ENCODE peak calls at places on chromosomes 6 and 20, in eight cellular contexts. One of them, this sample, is unnamed.
A peak's percentile ranks its signal among the peaks of the same experiment; 100 is the strongest.

GRCh38 chr6:110053395-110054240 is 75.5 kb downstream of the GPR6 start:
- DNase-seq in HepG2: peak; percentile 36
- DNase-seq in K562: peak; percentile 41
- DNase-seq in WTC11: no peak
- DNase-seq in neural progenitor cell: peak; percentile 82
- DNase-seq in lower leg skin: no peak
- DNase-seq in hepatocyte: peak; percentile 76
- DNase-seq in colonic mucosa: no peak
- DNase-seq in this sample: peak; percentile 44

GRCh38 chr20:51731771-51732453 is 36.3 kb downstream of the ATP9A start:
- DNase-seq in hepatocyte: peak; percentile 34
- DNase-seq in HepG2: no peak
- DNase-seq in lower leg skin: no peak
- DNase-seq in K562: peak; percentile 2
- DNase-seq in neural progenitor cell: no peak
- DNase-seq in colonic mucosa: no peak
- DNase-seq in WTC11: no peak
- DNase-seq in this sample: no peak

GRCh38 chr6:146127447-146128215 is 98.8 kb downstream of the GRM1 start:
- DNase-seq in K562: no peak
- DNase-seq in lower leg skin: no peak
- DNase-seq in WTC11: no peak
- DNase-seq in neural progenitor cell: no peak
- DNase-seq in hepatocyte: no peak
- DNase-seq in HepG2: no peak
- DNase-seq in colonic mucosa: no peak
- DNase-seq in this sample: no peak

GRCh38 chr6:162245831-162246230 is 481.7 kb downstream of the PRKN start:
- DNase-seq in neural progenitor cell: no peak
- DNase-seq in HepG2: peak; percentile 13
- DNase-seq in lower leg skin: no peak
- DNase-seq in WTC11: no peak
- DNase-seq in colonic mucosa: no peak
- DNase-seq in hepatocyte: no peak
- DNase-seq in K562: no peak
- DNase-seq in this sample: no peak

GRCh38 chr6:448296-449056 is 56.9 kb downstream of the IRF4 start:
- DNase-seq in neural progenitor cell: no peak
- DNase-seq in WTC11: no peak
- DNase-seq in lower leg skin: peak; percentile 52
- DNase-seq in colonic mucosa: no peak
- DNase-seq in HepG2: no peak
- DNase-seq in K562: no peak
- DNase-seq in hepatocyte: no peak
- DNase-seq in this sample: no peak

GRCh38 chr6:47034421-47034820 is 7.7 kb downstream of the ADGRF1 start:
- DNase-seq in HepG2: no peak
- DNase-seq in neural progenitor cell: no peak
- DNase-seq in WTC11: no peak
- DNase-seq in colonic mucosa: no peak
- DNase-seq in lower leg skin: no peak
- DNase-seq in hepatocyte: no peak
- DNase-seq in K562: no peak
- DNase-seq in this sample: no peak

GRCh38 chr6:98894810-98895209 is 52.9 kb downstream of the FBXL4 start:
- DNase-seq in hepatocyte: no peak
- DNase-seq in colonic mucosa: no peak
- DNase-seq in neural progenitor cell: no peak
- DNase-seq in WTC11: no peak
- DNase-seq in HepG2: no peak
- DNase-seq in lower leg skin: no peak
- DNase-seq in K562: no peak
- DNase-seq in this sample: no peak

GRCh38 chr6:41588083-41588482 is 41.9 kb downstream of the FOXP4 start:
- DNase-seq in lower leg skin: no peak
- DNase-seq in colonic mucosa: no peak
- DNase-seq in WTC11: no peak
- DNase-seq in hepatocyte: no peak
- DNase-seq in neural progenitor cell: no peak
- DNase-seq in HepG2: no peak
- DNase-seq in K562: no peak
- DNase-seq in this sample: no peak

GRCh38 chr6:112956696-112957525 is 609.8 kb downstream of the RFPL4B start:
- DNase-seq in HepG2: no peak
- DNase-seq in WTC11: no peak
- DNase-seq in K562: peak; percentile 78
- DNase-seq in lower leg skin: no peak
- DNase-seq in hepatocyte: peak; percentile 58
- DNase-seq in colonic mucosa: no peak
- DNase-seq in neural progenitor cell: no peak
- DNase-seq in this sample: no peak

GRCh38 chr6:89311853-89312531 is 3.1 kb downstream of the GABRR2 start:
- DNase-seq in K562: no peak
- DNase-seq in WTC11: peak; percentile 70
- DNase-seq in HepG2: peak; percentile 40
- DNase-seq in colonic mucosa: peak; percentile 56
- DNase-seq in hepatocyte: peak; percentile 62
- DNase-seq in lower leg skin: peak; percentile 93
- DNase-seq in neural progenitor cell: peak; percentile 83
- DNase-seq in this sample: peak; percentile 43

GRCh38 chr6:3987072-3987471 is 91.9 kb downstream of the FAM217A start:
- DNase-seq in lower leg skin: no peak
- DNase-seq in WTC11: peak; percentile 23
- DNase-seq in HepG2: no peak
- DNase-seq in colonic mucosa: peak; percentile 32
- DNase-seq in neural progenitor cell: peak; percentile 18
- DNase-seq in K562: no peak
- DNase-seq in hepatocyte: peak; percentile 32
- DNase-seq in this sample: no peak

GRCh38 chr6:149082320-149082719 is 235.2 kb upstream of the TAB2 start:
- DNase-seq in HepG2: peak; percentile 62
- DNase-seq in neural progenitor cell: peak; percentile 77
- DNase-seq in WTC11: peak; percentile 81
- DNase-seq in hepatocyte: peak; percentile 85
- DNase-seq in lower leg skin: peak; percentile 94
- DNase-seq in K562: peak; percentile 76
- DNase-seq in colonic mucosa: peak; percentile 85
- DNase-seq in this sample: peak; percentile 71

GRCh38 chr6:46793138-46793537 is at the start of gene MEP1A:
- DNase-seq in WTC11: no peak
- DNase-seq in K562: no peak
- DNase-seq in HepG2: peak; percentile 42
- DNase-seq in lower leg skin: no peak
- DNase-seq in neural progenitor cell: no peak
- DNase-seq in colonic mucosa: no peak
- DNase-seq in hepatocyte: peak; percentile 28
- DNase-seq in this sample: no peak

GRCh38 chr6:132190815-132191175 is 210.5 kb downstream of the MOXD1 start:
- DNase-seq in colonic mucosa: no peak
- DNase-seq in hepatocyte: no peak
- DNase-seq in lower leg skin: no peak
- DNase-seq in WTC11: no peak
- DNase-seq in K562: no peak
- DNase-seq in HepG2: no peak
- DNase-seq in neural progenitor cell: no peak
- DNase-seq in this sample: no peak

GRCh38 chr20:64057628-64058498 is 5.1 kb upstream of the TCEA2 start:
- DNase-seq in lower leg skin: peak; percentile 94
- DNase-seq in neural progenitor cell: peak; percentile 85
- DNase-seq in K562: peak; percentile 91
- DNase-seq in HepG2: peak; percentile 83
- DNase-seq in colonic mucosa: peak; percentile 83
- DNase-seq in WTC11: peak; percentile 94
- DNase-seq in hepatocyte: peak; percentile 87
- DNase-seq in this sample: peak; percentile 96

DNA sequence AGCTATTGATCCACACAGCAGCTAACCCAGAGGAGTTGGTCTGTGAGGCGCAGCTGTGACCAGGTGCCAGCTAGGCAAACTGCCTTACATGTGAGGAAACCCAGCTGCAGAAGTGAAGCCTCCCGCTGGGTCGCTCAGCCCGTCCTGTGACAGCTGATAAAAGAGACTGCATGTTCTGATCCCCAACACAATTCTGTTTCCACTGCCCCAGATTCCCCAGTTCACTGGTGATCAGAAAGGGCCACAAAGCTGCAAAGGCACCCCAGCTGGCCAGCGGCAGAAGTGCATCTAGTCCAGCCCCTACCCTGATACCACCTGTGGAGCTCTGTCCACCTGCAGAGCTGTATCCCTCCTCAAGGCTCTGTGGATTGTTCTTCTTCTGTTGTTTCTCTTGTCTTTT is 64.5 kb downstream of the CTNNBL1 start:
- DNase-seq in colonic mucosa: no peak
- DNase-seq in neural progenitor cell: peak; percentile 77
- DNase-seq in HepG2: peak; percentile 24
- DNase-seq in WTC11: peak; percentile 70
- DNase-seq in lower leg skin: no peak
- DNase-seq in hepatocyte: peak; percentile 11
- DNase-seq in K562: peak; percentile 28
- DNase-seq in this sample: peak; percentile 35
- TF ChIP-seq CTCF in colonic mucosa: no peak
- TF ChIP-seq CTCF in neural progenitor cell: peak; percentile 50
- TF ChIP-seq CTCF in HepG2: peak; percentile 44
- TF ChIP-seq CTCF in WTC11: peak; percentile 32
- TF ChIP-seq CTCF in lower leg skin: no peak
- TF ChIP-seq CTCF in hepatocyte: peak; percentile 8
- TF ChIP-seq CTCF in K562: peak; percentile 28
- TF ChIP-seq CTCF in this sample: peak; percentile 48

GRCh38 chr6:158161566-158162254 is 6.4 kb downstream of the SERAC1 start:
- DNase-seq in neural progenitor cell: no peak
- DNase-seq in K562: no peak
- DNase-seq in HepG2: no peak
- DNase-seq in hepatocyte: no peak
- DNase-seq in WTC11: peak; percentile 45
- DNase-seq in colonic mucosa: peak; percentile 33
- DNase-seq in lower leg skin: no peak
- DNase-seq in this sample: no peak
- TF ChIP-seq CTCF in neural progenitor cell: no peak
- TF ChIP-seq CTCF in K562: no peak
- TF ChIP-seq CTCF in HepG2: no peak
- TF ChIP-seq CTCF in hepatocyte: no peak
- TF ChIP-seq CTCF in WTC11: no peak
- TF ChIP-seq CTCF in colonic mucosa: no peak
- TF ChIP-seq CTCF in lower leg skin: no peak
- TF ChIP-seq CTCF in this sample: no peak

GRCh38 chr20:13322621-13323020 is 101.5 kb downstream of the ISM1 start:
- DNase-seq in hepatocyte: no peak
- DNase-seq in lower leg skin: no peak
- DNase-seq in neural progenitor cell: peak; percentile 47
- DNase-seq in K562: no peak
- DNase-seq in colonic mucosa: no peak
- DNase-seq in WTC11: no peak
- DNase-seq in HepG2: peak; percentile 90
- DNase-seq in this sample: no peak

GRCh38 chr20:13325796-13326340 is 104.8 kb downstream of the ISM1 start:
- DNase-seq in neural progenitor cell: no peak
- DNase-seq in HepG2: no peak
- DNase-seq in K562: no peak
- DNase-seq in WTC11: no peak
- DNase-seq in colonic mucosa: no peak
- DNase-seq in hepatocyte: no peak
- DNase-seq in lower leg skin: no peak
- DNase-seq in this sample: no peak

GRCh38 chr20:13321416-13321815 is 100.3 kb downstream of the ISM1 start:
- DNase-seq in K562: no peak
- DNase-seq in neural progenitor cell: no peak
- DNase-seq in HepG2: no peak
- DNase-seq in lower leg skin: no peak
- DNase-seq in hepatocyte: no peak
- DNase-seq in WTC11: no peak
- DNase-seq in colonic mucosa: no peak
- DNase-seq in this sample: no peak

GRCh38 chr20:13322198-13322597 is 101.1 kb downstream of the ISM1 start:
- DNase-seq in WTC11: no peak
- DNase-seq in HepG2: peak; percentile 79
- DNase-seq in hepatocyte: no peak
- DNase-seq in colonic mucosa: no peak
- DNase-seq in neural progenitor cell: no peak
- DNase-seq in K562: no peak
- DNase-seq in lower leg skin: no peak
- DNase-seq in this sample: no peak

DNA sequence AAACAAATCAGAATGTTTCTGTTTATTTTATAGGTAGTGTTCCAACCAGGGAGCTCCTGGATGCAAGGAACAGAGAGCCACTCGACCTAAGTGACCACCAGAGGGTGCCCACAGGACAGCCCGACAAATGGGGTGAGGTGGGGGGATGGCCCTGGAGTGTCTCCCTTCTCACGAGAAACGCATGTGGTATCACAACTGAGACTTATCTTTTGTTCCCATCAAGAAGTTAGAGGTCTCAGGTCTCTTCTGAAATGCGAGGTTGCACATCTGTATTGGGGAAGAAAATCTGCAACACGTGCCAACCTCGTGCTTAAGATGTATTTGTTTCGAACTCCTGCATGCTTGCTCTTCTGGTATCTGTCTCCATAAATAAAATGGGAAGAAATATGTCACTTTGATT is 104.0 kb downstream of the ISM1 start:
- DNase-seq in hepatocyte: peak; percentile 39
- DNase-seq in neural progenitor cell: peak; percentile 61
- DNase-seq in HepG2: peak; percentile 74
- DNase-seq in K562: peak; percentile 34
- DNase-seq in lower leg skin: no peak
- DNase-seq in WTC11: peak; percentile 78
- DNase-seq in colonic mucosa: no peak
- DNase-seq in this sample: peak; percentile 67
- TF ChIP-seq CTCF in hepatocyte: peak; percentile 45
- TF ChIP-seq CTCF in neural progenitor cell: peak; percentile 69
- TF ChIP-seq CTCF in HepG2: peak; percentile 98
- TF ChIP-seq CTCF in K562: peak; percentile 54
- TF ChIP-seq CTCF in lower leg skin: no peak
- TF ChIP-seq CTCF in WTC11: peak; percentile 35
- TF ChIP-seq CTCF in colonic mucosa: no peak
- TF ChIP-seq CTCF in this sample: peak; percentile 68

GRCh38 chr20:5634894-5635293 is 115.3 kb upstream of the SHLD1 start:
- DNase-seq in neural progenitor cell: no peak
- DNase-seq in lower leg skin: no peak
- DNase-seq in HepG2: no peak
- DNase-seq in WTC11: no peak
- DNase-seq in colonic mucosa: no peak
- DNase-seq in K562: no peak
- DNase-seq in hepatocyte: no peak
- DNase-seq in this sample: no peak
- TF ChIP-seq CTCF in neural progenitor cell: no peak
- TF ChIP-seq CTCF in lower leg skin: no peak
- TF ChIP-seq CTCF in HepG2: no peak
- TF ChIP-seq CTCF in WTC11: no peak
- TF ChIP-seq CTCF in colonic mucosa: no peak
- TF ChIP-seq CTCF in K562: no peak
- TF ChIP-seq CTCF in hepatocyte: no peak
- TF ChIP-seq CTCF in this sample: no peak

GRCh38 chr6:45789238-45789637 is 226.4 kb downstream of the CLIC5 start:
- DNase-seq in K562: no peak
- DNase-seq in colonic mucosa: no peak
- DNase-seq in lower leg skin: no peak
- DNase-seq in neural progenitor cell: no peak
- DNase-seq in hepatocyte: no peak
- DNase-seq in HepG2: no peak
- DNase-seq in WTC11: no peak
- DNase-seq in this sample: no peak
- TF ChIP-seq CTCF in K562: no peak
- TF ChIP-seq CTCF in colonic mucosa: no peak
- TF ChIP-seq CTCF in lower leg skin: no peak
- TF ChIP-seq CTCF in neural progenitor cell: no peak
- TF ChIP-seq CTCF in hepatocyte: no peak
- TF ChIP-seq CTCF in HepG2: no peak
- TF ChIP-seq CTCF in WTC11: no peak
- TF ChIP-seq CTCF in this sample: no peak